ENCODE peak calls at places on chromosomes 5 and 9, in five cellular contexts. O, Y, H, F and S are unnamed samples.

GRCh38 chr9:109962215-109962614 is 182.2 kb downstream of the PALM2AKAP2 start:
- DNase-seq in O (no peak), Y (no peak), F (no peak), H (no peak), S (no peak)

GRCh38 chr5:53333160-53333559 is 147.3 kb upstream of the FST start:
- DNase-seq in F (no peak), Y (no peak), H (no peak), O (no peak), S (no peak)

GRCh38 chr9:127608104-127608966 is 3.7 kb upstream of the STXBP1 start:
- DNase-seq in Y (peak; percentile 46), F (peak; percentile 86), O (no peak), H (peak; percentile 71), S (peak; percentile 93)

GRCh38 chr9:78273761-78274160 is 23.2 kb upstream of the PSAT1 start:
- DNase-seq in Y (no peak), O (no peak), H (no peak), F (no peak), S (no peak)

GRCh38 chr5:113199122-113199905 is 222.7 kb downstream of the DCP2 start:
- DNase-seq in H (no peak), O (no peak), F (no peak), Y (no peak), S (no peak)

GRCh38 chr5:141811287-141812155 is 66.7 kb downstream of the PCDH1 start:
- DNase-seq in O (no peak), F (peak; percentile 91), Y (no peak), H (no peak), S (peak; percentile 42)

GRCh38 chr9:118023649-118024048 is 319.4 kb downstream of the TLR4 start:
- DNase-seq in H (no peak), O (no peak), Y (no peak), F (no peak), S (no peak)

GRCh38 chr9:88533951-88534455 is 975 bp upstream of the NXNL2 start:
- DNase-seq in Y (no peak), H (no peak), F (no peak), O (peak; percentile 92), S (peak; percentile 67)

GRCh38 chr5:140372971-140373487 is 13.0 kb downstream of the SLC4A9 start:
- DNase-seq in H (no peak), F (peak; percentile 82), Y (no peak), O (peak; percentile 55), S (peak; percentile 88)